ENCODE peak calls at places on chromosomes 7 and 10, in five cellular contexts. Z, W, O, F and G are unnamed samples. For H3K4me1, the result is how much of the 10 kb centered on the place peaks cover.

GRCh38 chr10:92699518-92700272 is 9.9 kb downstream of the HHEX start:
- DNase-seq in Z (peak), W (peak), O (no peak), F (no peak), G (peak)

GRCh38 chr7:33874943-33875342 is 30.4 kb upstream of the BMPER start:
- DNase-seq in Z (peak), W (no peak), O (no peak), F (no peak), G (no peak)

GRCh38 chr7:134254311-134254710 is 62.4 kb downstream of the SLC35B4 start:
- DNase-seq in Z (no peak), W (peak), O (no peak), F (no peak), G (no peak)

GRCh38 chr7:93890041-93890463 is 501 bp downstream of the TFPI2 start:
- DNase-seq in Z (peak), W (peak), O (no peak), F (peak), G (no peak)

GRCh38 chr7:3164363-3164762 is 120.7 kb upstream of the CARD11 start:
- DNase-seq in Z (no peak), W (peak), O (no peak), F (no peak), G (no peak)

GRCh38 chr7:88845091-88845490 is 49.6 kb upstream of the TEX47 start:
- DNase-seq in Z (no peak), W (no peak), O (no peak), F (no peak), G (no peak)

GRCh38 chr7:38375453-38375852 is 102.0 kb upstream of the TARP start:
- DNase-seq in Z (no peak), W (no peak), O (no peak), F (no peak), G (no peak)

GRCh38 chr7:50146692-50147091 is 53.6 kb upstream of the ZPBP start:
- DNase-seq in Z (no peak), W (no peak), O (no peak), F (no peak), G (no peak)

GRCh38 chr10:58280485-58280884 is 11.5 kb downstream of the CISD1 start:
- DNase-seq in Z (no peak), W (no peak), O (no peak), F (no peak), G (no peak)

GRCh38 chr7:105480931-105481330 is 41.1 kb downstream of the PUS7 start:
- DNase-seq in Z (no peak), W (no peak), O (no peak), F (no peak), G (no peak)

DNA sequence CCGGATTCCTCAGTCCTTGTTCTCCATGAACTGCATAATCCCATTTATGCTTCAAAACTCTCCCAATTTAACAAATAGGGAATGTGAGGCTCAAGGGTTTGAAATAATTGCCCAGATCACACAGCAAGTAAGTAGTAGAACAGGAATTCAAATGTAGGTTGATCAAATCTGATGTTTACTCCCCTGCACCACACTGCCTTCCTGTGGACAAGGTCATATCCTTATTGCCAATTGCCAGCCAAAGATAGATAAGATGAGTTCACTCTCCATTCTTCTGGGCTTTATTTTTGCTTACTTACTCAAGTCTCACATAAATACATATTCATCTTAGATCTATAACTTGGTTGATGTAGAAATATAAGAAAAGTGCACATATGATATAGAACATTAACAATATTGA is 435.2 kb upstream of the ETV1 start:
- DNase-seq in Z (no peak), W (no peak), O (no peak), F (no peak), G (no peak)
- TF ChIP-seq CTCF in Z (no peak), W (peak), O (no peak), F (no peak), G (no peak)

DNA sequence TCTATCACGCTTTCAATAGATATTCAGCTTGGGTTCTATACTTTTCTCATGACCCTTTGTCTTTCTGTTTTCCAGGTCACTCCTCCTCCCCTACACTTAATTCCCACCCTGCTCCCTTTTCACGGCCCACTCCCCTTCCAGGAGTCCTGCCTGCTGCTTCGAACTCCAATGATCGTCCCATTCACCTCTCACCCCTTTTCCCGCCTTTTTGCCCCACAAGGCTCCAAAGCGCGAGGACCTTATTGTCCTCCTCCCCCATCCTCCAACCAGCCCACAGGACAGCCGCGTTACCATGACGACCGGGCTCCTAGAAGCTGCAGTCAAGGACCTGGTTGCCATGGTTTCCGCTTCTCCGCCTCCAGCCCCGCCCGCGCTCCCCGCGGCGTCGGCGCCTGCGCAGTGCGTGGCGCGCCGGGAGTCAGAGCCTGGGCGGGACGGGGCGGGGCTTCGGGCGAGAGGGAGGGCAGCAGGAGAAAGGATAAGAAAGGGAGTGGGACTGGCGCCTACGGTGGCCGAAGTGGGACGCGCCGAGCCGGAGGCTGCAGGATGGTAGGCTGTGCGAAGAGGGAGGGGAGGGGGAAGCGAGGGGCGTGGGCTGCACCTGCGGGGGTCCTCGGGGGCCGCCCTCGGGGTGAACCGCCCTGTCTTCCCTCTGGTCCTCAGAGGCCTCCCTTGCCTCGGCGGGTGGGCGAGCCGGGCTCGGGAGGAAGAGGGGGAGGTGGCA is at the start of gene AP1S1:
- DNase-seq in Z (peak), W (peak), O (peak), F (peak), G (peak)
- H3K27ac ChIP-seq in Z (peak), W (no peak), O (no peak), F (no peak), G (peak)

GRCh38 chr7:27156901-27157716 is 634 bp upstream of the HOXA7 start:
- DNase-seq in Z (peak), W (no peak), O (no peak), F (no peak), G (peak)
- H3K4me1 ChIP-seq in Z (under half), W (under half), O (under half), F (half or more), G (under half)

DNA sequence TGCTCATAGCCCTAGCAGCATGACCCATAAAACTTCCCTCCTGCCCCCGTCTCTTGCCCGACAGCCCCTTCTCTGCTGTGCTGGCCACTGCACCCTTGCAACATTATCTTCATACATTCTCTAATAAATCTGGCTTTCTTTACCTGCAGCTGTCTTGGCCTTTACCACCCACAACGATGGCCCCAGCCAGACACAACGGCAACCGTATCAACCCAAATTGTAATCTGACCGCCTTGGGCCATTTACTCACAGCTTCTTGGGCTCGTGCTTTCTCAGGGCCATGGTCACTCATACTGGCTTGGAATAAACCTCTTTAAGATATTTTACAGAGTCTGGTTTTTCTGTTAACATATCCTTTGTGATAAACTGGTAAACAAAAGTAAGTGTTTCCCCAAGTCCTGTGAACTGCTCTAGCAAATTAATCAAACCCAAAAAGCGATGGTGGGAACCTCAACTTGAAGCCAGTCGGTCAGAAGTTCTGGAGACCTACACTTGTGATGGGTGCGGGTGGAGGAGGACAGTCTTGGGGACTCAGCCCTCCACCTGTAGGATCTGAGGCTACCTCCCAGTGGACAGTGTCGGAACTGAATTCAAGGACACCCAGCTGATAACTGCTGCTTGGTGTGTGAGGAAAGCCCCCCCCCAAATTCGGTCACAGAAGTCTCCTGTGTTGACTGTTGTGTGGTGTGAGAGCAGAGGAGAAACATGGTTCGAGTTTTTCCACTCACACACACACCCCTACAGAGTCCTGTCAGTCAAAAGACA is 87.6 kb upstream of the ATP6V0A4 start:
- DNase-seq in Z (no peak), W (no peak), O (no peak), F (no peak), G (no peak)
- TF ChIP-seq CTCF in Z (no peak), W (peak), O (no peak), F (no peak), G (no peak)

GRCh38 chr7:74467876-74468275 is 14.2 kb downstream of the GTF2IRD1 start:
- DNase-seq in Z (no peak), W (no peak), O (no peak), F (no peak), G (no peak)
- H3K27ac ChIP-seq in Z (peak), W (no peak), O (no peak), F (no peak), G (no peak)

GRCh38 chr7:55472928-55473725 is 99.2 kb downstream of the VOPP1 start:
- DNase-seq in Z (no peak), W (no peak), O (no peak), F (no peak), G (peak)
- H3K4me1 ChIP-seq in Z (under half), W (under half), O (under half), F (under half), G (under half)

GRCh38 chr7:104156842-104157277 is 51.0 kb downstream of the ORC5 start:
- DNase-seq in Z (no peak), W (peak), O (no peak), F (no peak), G (no peak)

GRCh38 chr7:104162081-104162480 is 45.7 kb downstream of the ORC5 start:
- DNase-seq in Z (no peak), W (no peak), O (no peak), F (no peak), G (no peak)

GRCh38 chr7:104161244-104161643 is 46.6 kb downstream of the ORC5 start:
- DNase-seq in Z (no peak), W (no peak), O (no peak), F (no peak), G (no peak)

GRCh38 chr7:104160375-104160774 is 47.4 kb downstream of the ORC5 start:
- DNase-seq in Z (no peak), W (no peak), O (no peak), F (no peak), G (no peak)
- TF ChIP-seq CTCF in Z (no peak), W (peak), O (peak), F (peak), G (no peak)

DNA sequence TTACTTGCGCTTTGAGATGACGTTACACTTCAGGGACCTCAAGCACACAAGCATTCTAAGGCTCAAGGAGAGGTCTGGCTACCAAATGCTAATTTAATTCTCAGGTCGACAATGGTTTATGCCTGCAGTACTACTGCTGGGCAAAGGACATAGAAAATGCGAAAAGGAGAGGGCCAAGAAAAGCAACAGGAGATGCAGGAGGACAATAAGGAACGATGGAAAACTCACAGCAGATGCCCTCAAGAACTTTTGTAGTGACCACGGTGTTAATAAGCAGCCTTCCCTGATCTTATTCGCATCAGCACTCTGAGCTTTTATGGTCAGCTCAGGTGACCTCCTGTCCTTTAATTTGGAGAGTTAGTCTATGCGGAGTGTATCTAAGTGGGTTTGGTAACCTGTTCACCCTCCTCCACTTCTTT is 146.3 kb downstream of the GPR85 start:
- DNase-seq in Z (no peak), W (no peak), O (no peak), F (no peak), G (no peak)
- H3K27ac ChIP-seq in Z (peak), W (peak), O (peak), F (peak), G (peak)

DNA sequence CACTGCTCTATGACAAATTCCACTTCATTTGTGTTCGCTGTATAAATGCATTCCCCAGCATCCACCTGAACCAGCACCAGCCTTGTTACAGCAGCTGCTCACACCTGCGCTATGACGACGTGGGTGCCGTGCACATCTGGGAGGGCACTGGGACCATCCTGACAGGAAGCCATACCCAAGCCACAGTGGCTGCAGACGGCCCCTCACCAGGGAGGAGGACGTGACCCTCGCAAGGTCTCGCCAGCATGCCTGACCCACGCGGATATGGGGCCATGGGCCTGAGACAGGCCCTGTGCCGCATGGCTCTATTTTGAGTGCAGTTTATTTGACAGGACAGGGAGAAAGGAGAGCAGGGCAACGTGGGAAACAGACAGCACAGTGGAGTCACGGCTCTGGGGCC is 201.2 kb downstream of the MAD1L1 start:
- DNase-seq in Z (peak), W (no peak), O (no peak), F (peak), G (peak)
- H3K4me1 ChIP-seq in Z (under half), W (under half), O (under half), F (under half), G (under half)